ENCODE peak calls at places on chromosomes 4 and X, in four cellular contexts. D is stomach, U is NCI-H446 treated with DMSO at 0.1 percent for 48 hours, B is IMR-90. V is an unnamed sample.

GRCh38 chr4:38876636-38877035 is 9.0 kb downstream of the FAM114A1 start:
- DNase-seq in D (no peak), U (no peak), B (no peak), V (no peak)

GRCh38 chrX:102867254-102867653 is 69.8 kb upstream of the RAB40AL start:
- DNase-seq in D (no peak), B (no peak), U (no peak), V (no peak)

GRCh38 chr4:119898211-119898610 is 168.4 kb downstream of the MAD2L1 start:
- DNase-seq in U (no peak), B (no peak), D (no peak), V (no peak)

GRCh38 chrX:123964155-123964554 is 2.6 kb downstream of the STAG2 start:
- DNase-seq in D (no peak), B (peak; percentile 43), U (no peak), V (no peak)

GRCh38 chr4:82811838-82812672 is 13.5 kb upstream of the SCD5 start:
- DNase-seq in U (no peak), D (no peak), B (peak; percentile 41), V (no peak)

GRCh38 chr4:99847362-99847976 is 30.8 kb downstream of the DAPP1 start:
- DNase-seq in U (no peak), B (no peak), D (no peak), V (no peak)

GRCh38 chrX:22126311-22126710 is 94.2 kb downstream of the PHEX start:
- DNase-seq in U (peak; percentile 48), D (no peak), B (peak; percentile 27), V (no peak)

GRCh38 chrX:72461288-72461687 is 111.4 kb downstream of the HDAC8 start:
- DNase-seq in D (no peak), U (no peak), B (no peak), V (no peak)

GRCh38 chr4:76696109-76696508 is 201.8 kb downstream of the SOWAHB start:
- DNase-seq in D (no peak), U (no peak), B (peak; percentile 69), V (no peak)

GRCh38 chr4:6909970-6910339 is 329 bp downstream of the TBC1D14 start:
- DNase-seq in U (no peak), D (no peak), B (no peak), V (no peak)

GRCh38 chr4:157804986-157805385 is 367.8 kb downstream of the GASK1B start:
- DNase-seq in U (no peak), B (no peak), D (no peak), V (no peak)

GRCh38 chrX:132271330-132271729 is 52.1 kb upstream of the RAP2C start:
- DNase-seq in D (no peak), U (no peak), B (no peak), V (no peak)

GRCh38 chrX:107729558-107730297 is 45.9 kb downstream of the TSC22D3 start:
- DNase-seq in B (no peak), U (peak; percentile 20), D (no peak), V (no peak)

GRCh38 chr4:48481581-48481980 is 1.6 kb upstream of the SLC10A4 start:
- DNase-seq in D (no peak), U (no peak), B (no peak), V (no peak)

GRCh38 chr4:115219862-115220261 is 106.4 kb upstream of the NDST4 start:
- DNase-seq in D (no peak), U (no peak), B (no peak), V (no peak)

GRCh38 chr4:54233128-54233696 is 4.1 kb downstream of the PDGFRA start:
- DNase-seq in D (peak; percentile 86), U (peak; percentile 43), B (peak; percentile 85), V (peak; percentile 15)

GRCh38 chrX:7316280-7316679 is 168.3 kb upstream of the PUDP start:
- DNase-seq in B (no peak), U (no peak), D (no peak), V (no peak)

GRCh38 chr4:188663369-188663768 is 524.1 kb downstream of the TRIML1 start:
- DNase-seq in U (no peak), D (no peak), B (no peak), V (no peak)

GRCh38 chrX:1493877-1494510 is 41.3 kb upstream of the ASMTL start:
- DNase-seq in B (no peak), U (no peak), D (no peak), V (no peak)

GRCh38 chrX:115561605-115562491 is 874 bp downstream of the PLS3 start:
- DNase-seq in D (peak; percentile 28), U (no peak), B (peak; percentile 35), V (no peak)

GRCh38 chr4:110854021-110854678 is 231.3 kb upstream of the PITX2 start:
- DNase-seq in D (no peak), B (peak; percentile 84), U (peak; percentile 51), V (no peak)

GRCh38 chrX:81304545-81304944 is 102.6 kb downstream of the SH3BGRL start:
- DNase-seq in B (no peak), U (no peak), D (no peak), V (no peak)

GRCh38 chrX:11367609-11368430 is 74.6 kb downstream of the AMELX start:
- DNase-seq in B (peak; percentile 10), U (no peak), D (no peak), V (no peak)

GRCh38 chr4:22514001-22514400 is 1.9 kb downstream of the ADGRA3 start:
- DNase-seq in U (no peak), B (peak; percentile 91), D (no peak), V (no peak)

GRCh38 chr4:90745176-90745575 is 618.0 kb downstream of the CCSER1 start:
- DNase-seq in U (no peak), D (no peak), B (no peak), V (no peak)

GRCh38 chr4:11130195-11130975 is 298.3 kb downstream of the HS3ST1 start:
- DNase-seq in U (no peak), D (no peak), B (peak; percentile 8), V (no peak)

V was measured in T-helper 22 cell.